ENCODE peak calls at places on chromosomes 6 and 20, in six cellular contexts. One of them, this sample, is unnamed.

GRCh38 chr6:15522427-15522826 is 140.4 kb downstream of the DTNBP1 start:
- DNase-seq in neuronal stem cell: no peak
- DNase-seq in NCI-H2029 treated with DMSO at 0.1 percent for 48 hours: no peak
- DNase-seq in cardiac fibroblast: no peak
- DNase-seq in NCI-H1694: no peak
- DNase-seq in WTC11: no peak
- DNase-seq in this sample: no peak

GRCh38 chr6:134517145-134517658 is 199.3 kb upstream of the SGK1 start:
- DNase-seq in neuronal stem cell: no peak
- DNase-seq in NCI-H2029 treated with DMSO at 0.1 percent for 48 hours: no peak
- DNase-seq in WTC11: peak
- DNase-seq in cardiac fibroblast: peak
- DNase-seq in NCI-H1694: no peak
- DNase-seq in this sample: peak

GRCh38 chr6:112979830-112980229 is 632.7 kb downstream of the RFPL4B start:
- DNase-seq in neuronal stem cell: no peak
- DNase-seq in NCI-H2029 treated with DMSO at 0.1 percent for 48 hours: no peak
- DNase-seq in WTC11: no peak
- DNase-seq in cardiac fibroblast: peak
- DNase-seq in NCI-H1694: no peak
- DNase-seq in this sample: no peak

GRCh38 chr6:35048031-35048613 is 93.0 kb downstream of the TCP11 start:
- DNase-seq in WTC11: no peak
- DNase-seq in NCI-H1694: no peak
- DNase-seq in NCI-H2029 treated with DMSO at 0.1 percent for 48 hours: no peak
- DNase-seq in neuronal stem cell: peak
- DNase-seq in cardiac fibroblast: no peak
- DNase-seq in this sample: no peak

GRCh38 chr6:139655783-139656705 is 281.6 kb upstream of the CITED2 start:
- DNase-seq in cardiac fibroblast: no peak
- DNase-seq in NCI-H1694: no peak
- DNase-seq in WTC11: no peak
- DNase-seq in neuronal stem cell: no peak
- DNase-seq in NCI-H2029 treated with DMSO at 0.1 percent for 48 hours: no peak
- DNase-seq in this sample: no peak

GRCh38 chr20:33796263-33796906 is 14.8 kb upstream of the CHMP4B start:
- DNase-seq in WTC11: no peak
- DNase-seq in NCI-H1694: no peak
- DNase-seq in cardiac fibroblast: no peak
- DNase-seq in neuronal stem cell: no peak
- DNase-seq in NCI-H2029 treated with DMSO at 0.1 percent for 48 hours: peak
- DNase-seq in this sample: no peak

GRCh38 chr6:45323656-45324224 is 4.4 kb upstream of the RUNX2 start:
- DNase-seq in WTC11: no peak
- DNase-seq in neuronal stem cell: no peak
- DNase-seq in NCI-H1694: no peak
- DNase-seq in cardiac fibroblast: no peak
- DNase-seq in NCI-H2029 treated with DMSO at 0.1 percent for 48 hours: no peak
- DNase-seq in this sample: no peak

GRCh38 chr6:16760536-16761468 is at the start of gene ATXN1:
- DNase-seq in NCI-H2029 treated with DMSO at 0.1 percent for 48 hours: peak
- DNase-seq in neuronal stem cell: peak
- DNase-seq in WTC11: peak
- DNase-seq in NCI-H1694: no peak
- DNase-seq in cardiac fibroblast: peak
- DNase-seq in this sample: peak

GRCh38 chr6:130933712-130934200 is 106.5 kb downstream of the SMLR1 start:
- DNase-seq in WTC11: no peak
- DNase-seq in NCI-H2029 treated with DMSO at 0.1 percent for 48 hours: no peak
- DNase-seq in NCI-H1694: no peak
- DNase-seq in cardiac fibroblast: peak
- DNase-seq in neuronal stem cell: no peak
- DNase-seq in this sample: no peak

GRCh38 chr6:2222275-2222842 is 23.0 kb downstream of the GMDS start:
- DNase-seq in NCI-H1694: no peak
- DNase-seq in NCI-H2029 treated with DMSO at 0.1 percent for 48 hours: peak
- DNase-seq in WTC11: no peak
- DNase-seq in neuronal stem cell: no peak
- DNase-seq in cardiac fibroblast: no peak
- DNase-seq in this sample: no peak

GRCh38 chr20:43537921-43538854 is 20.6 kb upstream of the SGK2 start:
- DNase-seq in WTC11: peak
- DNase-seq in cardiac fibroblast: peak
- DNase-seq in NCI-H1694: peak
- DNase-seq in neuronal stem cell: peak
- DNase-seq in NCI-H2029 treated with DMSO at 0.1 percent for 48 hours: peak
- DNase-seq in this sample: peak

GRCh38 chr6:41634657-41635056 is 3.6 kb upstream of the MDFI start:
- DNase-seq in cardiac fibroblast: peak
- DNase-seq in WTC11: peak
- DNase-seq in NCI-H1694: no peak
- DNase-seq in neuronal stem cell: no peak
- DNase-seq in NCI-H2029 treated with DMSO at 0.1 percent for 48 hours: no peak
- DNase-seq in this sample: no peak

GRCh38 chr6:36358235-36358915 is 21.7 kb upstream of the BNIP5 start:
- DNase-seq in NCI-H2029 treated with DMSO at 0.1 percent for 48 hours: no peak
- DNase-seq in WTC11: no peak
- DNase-seq in NCI-H1694: no peak
- DNase-seq in cardiac fibroblast: peak
- DNase-seq in neuronal stem cell: no peak
- DNase-seq in this sample: no peak

GRCh38 chr6:119100115-119100514 is 21.7 kb upstream of the FAM184A start:
- DNase-seq in WTC11: no peak
- DNase-seq in NCI-H1694: no peak
- DNase-seq in NCI-H2029 treated with DMSO at 0.1 percent for 48 hours: no peak
- DNase-seq in neuronal stem cell: no peak
- DNase-seq in cardiac fibroblast: no peak
- DNase-seq in this sample: no peak

GRCh38 chr20:25499031-25499430 is 86.3 kb downstream of the NINL start:
- DNase-seq in cardiac fibroblast: no peak
- DNase-seq in WTC11: no peak
- DNase-seq in NCI-H1694: no peak
- DNase-seq in neuronal stem cell: no peak
- DNase-seq in NCI-H2029 treated with DMSO at 0.1 percent for 48 hours: no peak
- DNase-seq in this sample: no peak

GRCh38 chr6:43907312-43907711 is 137.3 kb downstream of the VEGFA start:
- DNase-seq in NCI-H2029 treated with DMSO at 0.1 percent for 48 hours: no peak
- DNase-seq in neuronal stem cell: no peak
- DNase-seq in WTC11: no peak
- DNase-seq in NCI-H1694: no peak
- DNase-seq in cardiac fibroblast: no peak
- DNase-seq in this sample: no peak

GRCh38 chr20:40197744-40198143 is 491.3 kb downstream of the MAFB start:
- DNase-seq in cardiac fibroblast: no peak
- DNase-seq in NCI-H1694: no peak
- DNase-seq in NCI-H2029 treated with DMSO at 0.1 percent for 48 hours: no peak
- DNase-seq in WTC11: no peak
- DNase-seq in neuronal stem cell: no peak
- DNase-seq in this sample: no peak

GRCh38 chr6:36857325-36857724 is 17.3 kb downstream of the PPIL1 start:
- DNase-seq in NCI-H1694: no peak
- DNase-seq in cardiac fibroblast: no peak
- DNase-seq in neuronal stem cell: no peak
- DNase-seq in NCI-H2029 treated with DMSO at 0.1 percent for 48 hours: no peak
- DNase-seq in WTC11: no peak
- DNase-seq in this sample: no peak

GRCh38 chr6:153947817-153948447 is 91.1 kb upstream of the OPRM1 start:
- DNase-seq in WTC11: peak
- DNase-seq in neuronal stem cell: peak
- DNase-seq in NCI-H2029 treated with DMSO at 0.1 percent for 48 hours: no peak
- DNase-seq in NCI-H1694: no peak
- DNase-seq in cardiac fibroblast: peak
- DNase-seq in this sample: peak

GRCh38 chr6:102197211-102197610 is 803.7 kb downstream of the GRIK2 start:
- DNase-seq in NCI-H2029 treated with DMSO at 0.1 percent for 48 hours: no peak
- DNase-seq in WTC11: peak
- DNase-seq in NCI-H1694: no peak
- DNase-seq in neuronal stem cell: no peak
- DNase-seq in cardiac fibroblast: no peak
- DNase-seq in this sample: no peak

GRCh38 chr6:167550936-167551633 is 226.2 kb downstream of the TTLL2 start:
- DNase-seq in WTC11: no peak
- DNase-seq in NCI-H1694: no peak
- DNase-seq in neuronal stem cell: no peak
- DNase-seq in cardiac fibroblast: peak
- DNase-seq in NCI-H2029 treated with DMSO at 0.1 percent for 48 hours: no peak
- DNase-seq in this sample: no peak

GRCh38 chr6:110495949-110496348 is 19.5 kb upstream of the SLC22A16 start:
- DNase-seq in WTC11: no peak
- DNase-seq in NCI-H1694: no peak
- DNase-seq in NCI-H2029 treated with DMSO at 0.1 percent for 48 hours: peak
- DNase-seq in neuronal stem cell: no peak
- DNase-seq in cardiac fibroblast: peak
- DNase-seq in this sample: no peak

GRCh38 chr6:137297887-137298286 is 78.7 kb upstream of the IFNGR1 start:
- DNase-seq in NCI-H1694: no peak
- DNase-seq in cardiac fibroblast: peak
- DNase-seq in neuronal stem cell: no peak
- DNase-seq in NCI-H2029 treated with DMSO at 0.1 percent for 48 hours: no peak
- DNase-seq in WTC11: peak
- DNase-seq in this sample: peak

GRCh38 chr6:41730531-41731436 is 4.6 kb downstream of the TFEB start:
- DNase-seq in NCI-H2029 treated with DMSO at 0.1 percent for 48 hours: no peak
- DNase-seq in cardiac fibroblast: peak
- DNase-seq in neuronal stem cell: no peak
- DNase-seq in WTC11: no peak
- DNase-seq in NCI-H1694: no peak
- DNase-seq in this sample: no peak

GRCh38 chr6:16840291-16840690 is 79.0 kb upstream of the ATXN1 start:
- DNase-seq in NCI-H2029 treated with DMSO at 0.1 percent for 48 hours: no peak
- DNase-seq in neuronal stem cell: no peak
- DNase-seq in WTC11: no peak
- DNase-seq in cardiac fibroblast: no peak
- DNase-seq in NCI-H1694: no peak
- DNase-seq in this sample: no peak

GRCh38 chr20:47568019-47568418 is 66.3 kb downstream of the NCOA3 start:
- DNase-seq in NCI-H1694: no peak
- DNase-seq in WTC11: no peak
- DNase-seq in NCI-H2029 treated with DMSO at 0.1 percent for 48 hours: peak
- DNase-seq in neuronal stem cell: no peak
- DNase-seq in cardiac fibroblast: peak
- DNase-seq in this sample: no peak

GRCh38 chr20:38143646-38144554 is 21.2 kb downstream of the TGM2 start:
- DNase-seq in NCI-H2029 treated with DMSO at 0.1 percent for 48 hours: no peak
- DNase-seq in WTC11: no peak
- DNase-seq in cardiac fibroblast: peak
- DNase-seq in NCI-H1694: no peak
- DNase-seq in neuronal stem cell: no peak
- DNase-seq in this sample: no peak

GRCh38 chr6:56595490-56596122 is 47.1 kb downstream of the DST start:
- DNase-seq in neuronal stem cell: peak
- DNase-seq in NCI-H2029 treated with DMSO at 0.1 percent for 48 hours: peak
- DNase-seq in WTC11: peak
- DNase-seq in NCI-H1694: peak
- DNase-seq in cardiac fibroblast: peak
- DNase-seq in this sample: peak

GRCh38 chr6:37485259-37485658 is 14.4 kb downstream of the CCDC167 start:
- DNase-seq in NCI-H2029 treated with DMSO at 0.1 percent for 48 hours: no peak
- DNase-seq in neuronal stem cell: no peak
- DNase-seq in NCI-H1694: peak
- DNase-seq in cardiac fibroblast: no peak
- DNase-seq in WTC11: peak
- DNase-seq in this sample: peak

GRCh38 chr6:97497713-97498331 is 214.8 kb upstream of the MMS22L start:
- DNase-seq in NCI-H1694: peak
- DNase-seq in NCI-H2029 treated with DMSO at 0.1 percent for 48 hours: peak
- DNase-seq in WTC11: peak
- DNase-seq in neuronal stem cell: peak
- DNase-seq in cardiac fibroblast: peak
- DNase-seq in this sample: peak

GRCh38 chr6:88666906-88667305 is 296.5 kb downstream of the RNGTT start:
- DNase-seq in WTC11: no peak
- DNase-seq in neuronal stem cell: no peak
- DNase-seq in cardiac fibroblast: no peak
- DNase-seq in NCI-H1694: no peak
- DNase-seq in NCI-H2029 treated with DMSO at 0.1 percent for 48 hours: no peak
- DNase-seq in this sample: no peak

GRCh38 chr20:59576216-59576953 is 28.0 kb upstream of the PHACTR3 start:
- DNase-seq in WTC11: peak
- DNase-seq in NCI-H2029 treated with DMSO at 0.1 percent for 48 hours: peak
- DNase-seq in NCI-H1694: no peak
- DNase-seq in cardiac fibroblast: no peak
- DNase-seq in neuronal stem cell: no peak
- DNase-seq in this sample: no peak

GRCh38 chr6:33207569-33208088 is 671 bp upstream of the RING1 start:
- DNase-seq in neuronal stem cell: no peak
- DNase-seq in NCI-H2029 treated with DMSO at 0.1 percent for 48 hours: no peak
- DNase-seq in cardiac fibroblast: peak
- DNase-seq in WTC11: peak
- DNase-seq in NCI-H1694: no peak
- DNase-seq in this sample: peak